ENCODE peak calls at places on chromosomes 3 and 15, in eight cellular contexts. V is heart right ventricle, W is chondrocyte, X is lower lobe of right lung, Z is HFF-Myc, P is AG04449, D is transverse colon, O is kidney. E is an unnamed sample.

GRCh38 chr15:82177291-82178010 is 85.1 kb downstream of the EFL1 start:
- DNase-seq in O (no peak), V (no peak), Z (peak; percentile 41), W (no peak), P (peak; percentile 47), D (no peak), X (no peak), E (no peak)

GRCh38 chr15:23467110-23467600 is 20.1 kb upstream of the GOLGA6L2 start:
- DNase-seq in P (no peak), Z (peak; percentile 2), X (no peak), D (no peak), W (no peak), O (no peak), V (no peak), E (no peak)

GRCh38 chr15:80912673-80913072 is 76.9 kb downstream of the MESD start:
- DNase-seq in X (no peak), W (no peak), O (no peak), D (no peak), V (no peak), P (no peak), Z (no peak), E (no peak)

GRCh38 chr3:171142985-171143384 is 116.5 kb upstream of the SLC2A2 start:
- DNase-seq in X (no peak), Z (no peak), W (no peak), P (no peak), O (no peak), D (no peak), V (no peak), E (no peak)

GRCh38 chr3:160226026-160226739 is 961 bp downstream of the C3orf80 start:
- DNase-seq in D (peak; percentile 10), V (no peak), Z (no peak), W (no peak), O (peak; percentile 70), X (no peak), P (no peak), E (no peak)

GRCh38 chr3:73213906-73214305 is 152.4 kb downstream of the EBLN2 start:
- DNase-seq in W (no peak), X (no peak), O (no peak), D (no peak), P (no peak), Z (no peak), V (no peak), E (no peak)

GRCh38 chr3:48619541-48620524 is 1.7 kb downstream of the TMEM89 start:
- DNase-seq in O (no peak), V (no peak), X (no peak), W (no peak), Z (no peak), D (no peak), P (no peak), E (no peak)

GRCh38 chr15:32042269-32042996 is 12.1 kb downstream of the CHRNA7 start:
- DNase-seq in W (no peak), Z (no peak), O (no peak), X (no peak), V (no peak), P (no peak), D (no peak), E (no peak)

GRCh38 chr15:51874751-51875644 is 45.5 kb downstream of the TMOD3 start:
- DNase-seq in O (no peak), V (peak; percentile 40), D (peak; percentile 48), Z (peak; percentile 93), P (peak; percentile 94), X (no peak), W (no peak), E (peak; percentile 96)

GRCh38 chr15:96047255-96047931 is 283.1 kb upstream of the NR2F2 start:
- DNase-seq in X (no peak), D (no peak), Z (peak; percentile 99), O (no peak), P (peak; percentile 81), V (peak; percentile 18), W (no peak), E (no peak)

GRCh38 chr3:34783881-34784280 is 855.4 kb upstream of the ARPP21 start:
- DNase-seq in P (no peak), O (no peak), X (no peak), D (no peak), W (no peak), V (no peak), Z (no peak), E (no peak)

GRCh38 chr15:63595066-63595465 is 2.1 kb upstream of the FBXL22 start:
- DNase-seq in W (no peak), Z (no peak), D (no peak), P (no peak), V (peak; percentile 62), X (no peak), O (no peak), E (no peak)

GRCh38 chr3:99532246-99532645 is 106.1 kb upstream of the COL8A1 start:
- DNase-seq in Z (peak; percentile 39), W (no peak), X (no peak), V (peak; percentile 23), D (peak; percentile 37), P (no peak), O (no peak), E (no peak)

GRCh38 chr15:80384442-80384841 is 19.7 kb upstream of the ARNT2 start:
- DNase-seq in Z (peak; percentile 25), P (no peak), O (no peak), V (no peak), D (no peak), X (no peak), W (no peak), E (no peak)

GRCh38 chr15:75339531-75340240 is 3.8 kb downstream of the COMMD4 start:
- DNase-seq in X (no peak), V (no peak), O (peak; percentile 37), P (no peak), Z (no peak), W (no peak), D (no peak), E (no peak)
- TF ChIP-seq CTCF in X (no peak), V (no peak), O (no peak), P (no peak), Z (no peak), W (no peak), D (no peak), E (no peak)

DNA sequence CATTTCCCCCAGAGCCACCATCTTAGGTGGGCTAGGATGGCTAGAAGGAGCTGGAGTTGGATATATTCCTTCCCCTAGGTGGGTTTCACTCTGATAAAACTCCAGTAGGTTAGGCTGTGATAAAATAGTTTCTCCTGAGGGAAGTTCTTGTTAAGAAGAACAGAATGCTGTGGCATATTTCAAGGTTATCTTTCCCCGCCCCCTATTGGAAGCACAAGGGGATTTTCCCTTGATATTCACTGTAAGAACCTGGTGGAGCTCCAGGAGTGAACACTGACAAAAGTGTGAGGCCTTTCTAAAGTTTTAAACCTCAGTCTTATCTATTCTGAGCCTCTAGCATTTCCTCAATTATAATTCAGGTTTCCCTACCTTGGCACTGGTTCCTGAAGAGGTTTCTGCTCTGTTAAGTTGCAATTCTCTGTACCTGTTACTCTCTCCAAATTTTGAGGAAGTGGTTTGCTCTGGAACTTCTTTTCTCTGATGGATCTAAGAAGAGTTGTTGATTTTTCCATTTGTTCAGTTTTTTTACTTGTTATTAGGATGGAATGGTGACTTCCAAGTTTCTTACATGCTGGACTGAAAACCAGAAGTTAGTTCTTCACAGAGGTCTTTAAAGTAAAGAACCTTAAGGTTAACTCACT is 113.5 kb downstream of the GMPS start:
- DNase-seq in Z (no peak), W (no peak), X (no peak), O (no peak), V (no peak), D (no peak), P (no peak), E (no peak)
- TF ChIP-seq CTCF in Z (no peak), W (peak; percentile 31), X (no peak), O (no peak), V (no peak), D (no peak), P (no peak), E (peak; percentile 8)

GRCh38 chr15:38724827-38725226 is 160.2 kb upstream of the RASGRP1 start:
- DNase-seq in V (no peak), O (no peak), P (no peak), D (no peak), W (no peak), Z (no peak), X (no peak), E (no peak)
- TF ChIP-seq CTCF in V (no peak), O (no peak), P (no peak), D (no peak), W (peak; percentile 28), Z (no peak), X (no peak), E (peak; percentile 22)

GRCh38 chr15:61685513-61685912 is 374.7 kb downstream of the VPS13C start:
- DNase-seq in P (no peak), W (no peak), D (no peak), O (no peak), Z (no peak), X (no peak), V (no peak), E (no peak)
- TF ChIP-seq CTCF in P (no peak), W (no peak), D (no peak), O (no peak), Z (no peak), X (no peak), V (no peak), E (no peak)

DNA sequence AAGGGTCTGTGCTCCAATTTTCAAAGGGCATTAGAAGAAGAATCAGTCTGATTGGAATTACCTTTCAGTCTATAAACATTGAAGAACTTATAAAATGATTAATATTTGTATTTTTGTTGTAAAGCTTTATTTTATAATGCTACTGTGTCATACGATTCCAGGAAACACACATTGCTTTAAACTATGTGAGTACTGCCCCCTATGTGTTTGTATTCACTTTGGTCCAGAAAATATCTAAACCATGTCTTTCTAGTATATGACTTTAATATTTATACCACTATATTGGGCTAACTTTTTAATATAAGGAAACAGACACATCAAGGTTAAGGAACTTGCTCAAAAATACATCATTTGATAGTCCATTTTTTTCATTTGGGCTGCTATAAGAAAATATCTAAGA is 3.2 kb upstream of the RIOX2 start:
- DNase-seq in O (no peak), P (no peak), W (no peak), X (no peak), V (no peak), D (no peak), Z (no peak), E (no peak)
- TF ChIP-seq CTCF in O (no peak), P (no peak), W (peak; percentile 66), X (no peak), V (no peak), D (no peak), Z (no peak), E (no peak)

GRCh38 chr3:137039570-137039969 is 81.8 kb downstream of the IL20RB start:
- DNase-seq in Z (no peak), P (no peak), X (no peak), V (no peak), W (no peak), O (no peak), D (no peak), E (no peak)

GRCh38 chr3:137032465-137033120 is 74.8 kb downstream of the IL20RB start:
- DNase-seq in V (peak; percentile 90), Z (peak; percentile 71), W (no peak), P (peak; percentile 17), D (peak; percentile 89), O (peak; percentile 92), X (peak; percentile 87), E (no peak)

GRCh38 chr3:137041251-137041650 is 83.5 kb downstream of the IL20RB start:
- DNase-seq in W (no peak), V (no peak), O (no peak), Z (no peak), P (no peak), X (no peak), D (no peak), E (no peak)

DNA sequence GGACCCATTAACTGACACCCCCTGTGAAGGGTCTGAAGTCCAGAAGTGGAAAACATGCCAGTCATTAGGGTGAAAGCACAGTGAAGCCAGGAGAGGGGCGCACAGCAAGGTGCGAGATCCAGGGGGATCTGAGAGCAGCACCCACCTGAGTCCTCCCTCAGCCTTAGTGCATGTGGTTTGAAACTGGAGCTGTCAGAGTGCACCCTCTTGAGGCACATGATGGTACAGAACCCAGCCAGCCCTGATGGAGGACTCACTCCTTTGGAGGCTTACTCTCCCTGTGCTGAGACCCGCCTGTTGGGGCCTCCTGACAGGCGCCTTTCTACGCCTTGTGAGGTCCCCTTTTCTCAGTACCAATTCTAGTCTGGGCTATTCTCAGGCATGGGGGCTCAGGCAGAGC is 77.8 kb downstream of the IL20RB start:
- DNase-seq in Z (no peak), V (no peak), X (no peak), P (no peak), W (no peak), O (no peak), D (no peak), E (no peak)
- TF ChIP-seq CTCF in Z (peak; percentile 38), V (peak; percentile 14), X (no peak), P (peak; percentile 42), W (peak; percentile 42), O (no peak), D (no peak), E (peak; percentile 35)

E was measured in RWPE2.